ENCODE peak calls at places on chromosome 3, in eight cellular contexts. One of them, this sample, is unnamed.

GRCh38 chr3:151445283-151446001 is 15.4 kb downstream of the IGSF10 start:
- DNase-seq in body of pancreas: no peak
- DNase-seq in hepatic stellate cell: peak; percentile 15
- DNase-seq in ACHN: no peak
- DNase-seq in nucleus accumbens: no peak
- DNase-seq in stimulated activated CD4-positive, alpha-beta T cell treated with anti-CD3 and anti-CD28 coated beads, Interleukin-15, amount 100 ng/mL, for 1 hour: no peak
- DNase-seq in fibroblast of lung: peak; percentile 91
- DNase-seq in upper lobe of right lung: no peak
- DNase-seq in this sample: no peak

GRCh38 chr3:121562148-121562547 is 5.6 kb upstream of the ARGFX start:
- DNase-seq in body of pancreas: no peak
- DNase-seq in hepatic stellate cell: no peak
- DNase-seq in upper lobe of right lung: no peak
- DNase-seq in stimulated activated CD4-positive, alpha-beta T cell treated with anti-CD3 and anti-CD28 coated beads, Interleukin-15, amount 100 ng/mL, for 1 hour: no peak
- DNase-seq in nucleus accumbens: no peak
- DNase-seq in fibroblast of lung: no peak
- DNase-seq in ACHN: no peak
- DNase-seq in this sample: no peak

GRCh38 chr3:177604181-177604580 is 406.9 kb upstream of the TBL1XR1 start:
- DNase-seq in stimulated activated CD4-positive, alpha-beta T cell treated with anti-CD3 and anti-CD28 coated beads, Interleukin-15, amount 100 ng/mL, for 1 hour: no peak
- DNase-seq in hepatic stellate cell: no peak
- DNase-seq in body of pancreas: no peak
- DNase-seq in ACHN: no peak
- DNase-seq in upper lobe of right lung: no peak
- DNase-seq in nucleus accumbens: no peak
- DNase-seq in fibroblast of lung: peak; percentile 27
- DNase-seq in this sample: no peak

GRCh38 chr3:41503998-41504623 is 304.8 kb downstream of the CTNNB1 start:
- DNase-seq in upper lobe of right lung: no peak
- DNase-seq in nucleus accumbens: no peak
- DNase-seq in hepatic stellate cell: no peak
- DNase-seq in stimulated activated CD4-positive, alpha-beta T cell treated with anti-CD3 and anti-CD28 coated beads, Interleukin-15, amount 100 ng/mL, for 1 hour: no peak
- DNase-seq in ACHN: no peak
- DNase-seq in body of pancreas: no peak
- DNase-seq in fibroblast of lung: no peak
- DNase-seq in this sample: no peak

GRCh38 chr3:125202197-125202596 is 10.4 kb downstream of the SLC12A8 start:
- DNase-seq in body of pancreas: no peak
- DNase-seq in stimulated activated CD4-positive, alpha-beta T cell treated with anti-CD3 and anti-CD28 coated beads, Interleukin-15, amount 100 ng/mL, for 1 hour: no peak
- DNase-seq in hepatic stellate cell: no peak
- DNase-seq in ACHN: peak; percentile 19
- DNase-seq in nucleus accumbens: no peak
- DNase-seq in fibroblast of lung: no peak
- DNase-seq in upper lobe of right lung: no peak
- DNase-seq in this sample: no peak

GRCh38 chr3:159634414-159634813 is 354.2 kb upstream of the IL12A start:
- DNase-seq in upper lobe of right lung: no peak
- DNase-seq in hepatic stellate cell: no peak
- DNase-seq in body of pancreas: no peak
- DNase-seq in fibroblast of lung: peak; percentile 94
- DNase-seq in stimulated activated CD4-positive, alpha-beta T cell treated with anti-CD3 and anti-CD28 coated beads, Interleukin-15, amount 100 ng/mL, for 1 hour: no peak
- DNase-seq in ACHN: peak; percentile 47
- DNase-seq in nucleus accumbens: no peak
- DNase-seq in this sample: no peak

GRCh38 chr3:27673701-27674100 is 48.4 kb downstream of the EOMES start:
- DNase-seq in ACHN: no peak
- DNase-seq in upper lobe of right lung: no peak
- DNase-seq in fibroblast of lung: no peak
- DNase-seq in nucleus accumbens: no peak
- DNase-seq in stimulated activated CD4-positive, alpha-beta T cell treated with anti-CD3 and anti-CD28 coated beads, Interleukin-15, amount 100 ng/mL, for 1 hour: no peak
- DNase-seq in hepatic stellate cell: no peak
- DNase-seq in body of pancreas: no peak
- DNase-seq in this sample: no peak

GRCh38 chr3:31319332-31319731 is 213.4 kb upstream of the STT3B start:
- DNase-seq in hepatic stellate cell: no peak
- DNase-seq in upper lobe of right lung: no peak
- DNase-seq in nucleus accumbens: no peak
- DNase-seq in fibroblast of lung: no peak
- DNase-seq in body of pancreas: no peak
- DNase-seq in ACHN: no peak
- DNase-seq in stimulated activated CD4-positive, alpha-beta T cell treated with anti-CD3 and anti-CD28 coated beads, Interleukin-15, amount 100 ng/mL, for 1 hour: no peak
- DNase-seq in this sample: no peak

GRCh38 chr3:147089286-147089685 is 317.1 kb downstream of the ZIC4 start:
- DNase-seq in ACHN: no peak
- DNase-seq in hepatic stellate cell: no peak
- DNase-seq in fibroblast of lung: no peak
- DNase-seq in stimulated activated CD4-positive, alpha-beta T cell treated with anti-CD3 and anti-CD28 coated beads, Interleukin-15, amount 100 ng/mL, for 1 hour: no peak
- DNase-seq in nucleus accumbens: no peak
- DNase-seq in upper lobe of right lung: no peak
- DNase-seq in body of pancreas: no peak
- DNase-seq in this sample: peak; percentile 2

GRCh38 chr3:37862219-37862711 is 585 bp downstream of the CTDSPL start:
- DNase-seq in nucleus accumbens: peak; percentile 52
- DNase-seq in stimulated activated CD4-positive, alpha-beta T cell treated with anti-CD3 and anti-CD28 coated beads, Interleukin-15, amount 100 ng/mL, for 1 hour: peak; percentile 46
- DNase-seq in ACHN: peak; percentile 23
- DNase-seq in body of pancreas: peak; percentile 44
- DNase-seq in hepatic stellate cell: peak; percentile 53
- DNase-seq in upper lobe of right lung: peak; percentile 83
- DNase-seq in fibroblast of lung: peak; percentile 56
- DNase-seq in this sample: peak; percentile 67

This sample was measured in nephron progenitor cell.